ENCODE peak calls at places on chromosomes 5 and 9, in six cellular contexts. O is sciatic nerve; H is activated naive CD8-positive, alpha-beta T cell treated with anti-CD3 and anti-CD28 coated beads, Interleukin-2, amount 50 U/mL, for 16 hours; N is GM06990; B is SJSA1; F is Ammon's horn. K is an unnamed sample.

GRCh38 chr5:513216-514100 is 10.8 kb downstream of the SLC9A3 start:
- DNase-seq in O (no peak), H (no peak), N (no peak), B (no peak), F (no peak), K (no peak)

GRCh38 chr5:172093965-172094364 is 87.5 kb upstream of the FBXW11 start:
- DNase-seq in O (no peak), H (no peak), N (no peak), B (no peak), F (no peak), K (no peak)

GRCh38 chr5:132136906-132137305 is 63.3 kb downstream of the CSF2 start:
- DNase-seq in O (no peak), H (no peak), N (no peak), B (no peak), F (peak), K (peak)

GRCh38 chr5:35456506-35456905 is 161.2 kb upstream of the SPEF2 start:
- DNase-seq in O (no peak), H (no peak), N (no peak), B (no peak), F (no peak), K (no peak)

GRCh38 chr5:1474183-1474839 is 29.1 kb upstream of the SLC6A3 start:
- DNase-seq in O (peak), H (no peak), N (no peak), B (no peak), F (no peak), K (no peak)

GRCh38 chr5:111366388-111366787 is 142.2 kb downstream of the CAMK4 start:
- DNase-seq in O (no peak), H (no peak), N (no peak), B (no peak), F (no peak), K (no peak)

GRCh38 chr9:109834855-109835254 is 54.9 kb downstream of the PALM2AKAP2 start:
- DNase-seq in O (no peak), H (no peak), N (no peak), B (no peak), F (no peak), K (no peak)

GRCh38 chr9:137049544-137050449 is 3.8 kb upstream of the NPDC1 start:
- DNase-seq in O (no peak), H (no peak), N (no peak), B (no peak), F (peak), K (peak)

GRCh38 chr5:7146886-7147285 is 249.1 kb upstream of the ADCY2 start:
- DNase-seq in O (no peak), H (no peak), N (no peak), B (no peak), F (no peak), K (no peak)

GRCh38 chr5:10618311-10618710 is 54.4 kb downstream of the ANKRD33B start:
- DNase-seq in O (no peak), H (no peak), N (no peak), B (no peak), F (no peak), K (no peak)

GRCh38 chr9:119400607-119401006 is 31.4 kb upstream of the BRINP1 start:
- DNase-seq in O (no peak), H (no peak), N (no peak), B (no peak), F (no peak), K (no peak)

GRCh38 chr9:136854113-136854841 is 2.1 kb downstream of the MAMDC4 start:
- DNase-seq in O (peak), H (no peak), N (peak), B (no peak), F (no peak), K (no peak)

GRCh38 chr5:142857405-142857804 is 87.2 kb downstream of the ARHGAP26 start:
- DNase-seq in O (no peak), H (no peak), N (no peak), B (no peak), F (no peak), K (no peak)

GRCh38 chr9:134316444-134317160 is 9.7 kb upstream of the RXRA start:
- DNase-seq in O (peak), H (no peak), N (peak), B (no peak), F (no peak), K (no peak)

GRCh38 chr9:79053613-79054012 is 518.2 kb upstream of the TLE4 start:
- DNase-seq in O (no peak), H (no peak), N (no peak), B (no peak), F (no peak), K (no peak)

GRCh38 chr5:141513627-141514329 is 24.9 kb downstream of the PCDHGC5 start:
- DNase-seq in O (peak), H (no peak), N (peak), B (peak), F (peak), K (peak)

GRCh38 chr9:95757026-95757425 is 118.5 kb upstream of the ERCC6L2 start:
- DNase-seq in O (no peak), H (no peak), N (no peak), B (no peak), F (no peak), K (peak)

GRCh38 chr9:10238087-10238486 is 374.7 kb downstream of the PTPRD start:
- DNase-seq in O (no peak), H (no peak), N (no peak), B (no peak), F (no peak), K (no peak)

GRCh38 chr5:81849769-81850367 is 99.0 kb upstream of the SSBP2 start:
- DNase-seq in O (no peak), H (no peak), N (no peak), B (no peak), F (no peak), K (no peak)

GRCh38 chr5:143248822-143249579 is 154.5 kb downstream of the NR3C1 start:
- DNase-seq in O (no peak), H (no peak), N (no peak), B (peak), F (no peak), K (peak)

GRCh38 chr9:136668983-136669790 is 6.5 kb downstream of the EGFL7 start:
- DNase-seq in O (no peak), H (no peak), N (no peak), B (no peak), F (no peak), K (no peak)

GRCh38 chr5:178115835-178116405 is 2.6 kb downstream of the N4BP3 start:
- DNase-seq in O (no peak), H (no peak), N (no peak), B (no peak), F (no peak), K (no peak)

GRCh38 chr5:142323480-142324376 is 1.1 kb downstream of the SPRY4 start:
- DNase-seq in O (peak), H (no peak), N (no peak), B (no peak), F (no peak), K (peak)

GRCh38 chr5:3329427-3329826 is 266.2 kb upstream of the IRX1 start:
- DNase-seq in O (no peak), H (no peak), N (no peak), B (no peak), F (no peak), K (no peak)

GRCh38 chr5:89686081-89686765 is 723.3 kb downstream of the CETN3 start:
- DNase-seq in O (no peak), H (no peak), N (no peak), B (no peak), F (no peak), K (no peak)

GRCh38 chr9:21812415-21812814 is 10.0 kb downstream of the MTAP start:
- DNase-seq in O (no peak), H (no peak), N (no peak), B (no peak), F (no peak), K (no peak)

GRCh38 chr5:117218789-117219188 is 644.2 kb upstream of the SEMA6A start:
- DNase-seq in O (no peak), H (no peak), N (no peak), B (no peak), F (no peak), K (no peak)

GRCh38 chr5:95845401-95845800 is 22.9 kb upstream of the GLRX start:
- DNase-seq in O (no peak), H (no peak), N (no peak), B (no peak), F (no peak), K (no peak)

GRCh38 chr9:109722007-109722406 is 58.0 kb upstream of the PALM2AKAP2 start:
- DNase-seq in O (no peak), H (no peak), N (no peak), B (no peak), F (no peak), K (no peak)

GRCh38 chr5:96257904-96258303 is 175.1 kb downstream of the PCSK1 start:
- DNase-seq in O (no peak), H (no peak), N (no peak), B (peak), F (no peak), K (no peak)

GRCh38 chr5:153542536-153542935 is 52.1 kb downstream of the GRIA1 start:
- DNase-seq in O (no peak), H (no peak), N (no peak), B (no peak), F (no peak), K (no peak)

GRCh38 chr9:128886211-128886826 is 4.4 kb downstream of the LRRC8A start:
- DNase-seq in O (no peak), H (no peak), N (no peak), B (peak), F (no peak), K (no peak)